ENCODE peak calls at places on chromosomes 4 and X, in seven cellular contexts. O is HCT116, A is fibroblast of lung, D is astrocyte, Q is GM23248, R is GM12878, F is IMR-90. G is an unnamed sample. For H3K4me1, the result is how much of the 10 kb centered on the place peaks cover.

GRCh38 chr4:122326908-122327307 is 51.9 kb upstream of the ADAD1 start:
- DNase-seq in A (no peak), O (no peak), Q (no peak), F (no peak), R (no peak), D (no peak), G (no peak)

GRCh38 chr4:3228881-3229280 is 20.1 kb upstream of the MSANTD1 start:
- DNase-seq in Q (no peak), R (no peak), D (no peak), F (no peak), O (no peak), A (no peak), G (no peak)

GRCh38 chr4:24497221-24497620 is 87.1 kb downstream of the DHX15 start:
- DNase-seq in O (no peak), Q (peak), R (no peak), D (peak), F (no peak), A (peak), G (no peak)

GRCh38 chr4:183721207-183722081 is 62.4 kb downstream of the TRAPPC11 start:
- DNase-seq in F (peak), A (peak), O (no peak), D (peak), Q (peak), R (no peak), G (no peak)

GRCh38 chrX:110671068-110671803 is 124.4 kb downstream of the CHRDL1 start:
- DNase-seq in F (no peak), R (peak), O (no peak), D (peak), Q (peak), A (peak), G (no peak)

GRCh38 chrX:9352683-9353430 is 112.0 kb upstream of the TBL1X start:
- DNase-seq in A (peak), O (no peak), Q (peak), F (peak), R (peak), D (peak), G (peak)

GRCh38 chr4:152193059-152193458 is 342.8 kb downstream of the FBXW7 start:
- DNase-seq in D (peak), R (no peak), A (peak), F (no peak), Q (peak), O (no peak), G (no peak)

GRCh38 chr4:5165419-5166369 is 114.4 kb downstream of the STK32B start:
- DNase-seq in O (no peak), R (no peak), Q (peak), D (peak), F (peak), A (peak), G (no peak)

GRCh38 chr4:10095296-10095991 is 21.2 kb downstream of the WDR1 start:
- DNase-seq in F (no peak), Q (peak), D (no peak), R (no peak), O (no peak), A (no peak), G (no peak)

GRCh38 chrX:53095796-53096195 is 1.9 kb downstream of the KANTR start:
- DNase-seq in F (no peak), O (no peak), R (no peak), A (no peak), Q (no peak), D (no peak), G (no peak)
- H3K4me3 ChIP-seq in F (no peak), O (no peak), R (no peak), A (no peak), Q (no peak), D (no peak), G (no peak)

GRCh38 chr4:158121203-158121586 is 51.6 kb downstream of the GASK1B start:
- DNase-seq in O (no peak), Q (peak), D (peak), R (no peak), A (peak), F (peak), G (no peak)
- H2AFZ ChIP-seq in O (no peak), Q (peak), D (no peak), R (no peak), A (no peak), F (no peak), G (no peak)

GRCh38 chrX:155334486-155335316 is at the start of gene CLIC2:
- DNase-seq in Q (peak), R (no peak), F (peak), A (peak), D (peak), O (no peak), G (no peak)
- H3K4me1 ChIP-seq in Q (under half), R (under half), F (under half), A (under half), D (under half), O (under half), G (under half)

GRCh38 chr4:138643827-138644226 is 371.8 kb upstream of the NOCT start:
- DNase-seq in R (no peak), D (peak), F (peak), Q (peak), O (no peak), A (peak), G (no peak)
- H3K4me3 ChIP-seq in R (no peak), D (no peak), F (no peak), Q (no peak), O (no peak), A (no peak), G (no peak)

DNA sequence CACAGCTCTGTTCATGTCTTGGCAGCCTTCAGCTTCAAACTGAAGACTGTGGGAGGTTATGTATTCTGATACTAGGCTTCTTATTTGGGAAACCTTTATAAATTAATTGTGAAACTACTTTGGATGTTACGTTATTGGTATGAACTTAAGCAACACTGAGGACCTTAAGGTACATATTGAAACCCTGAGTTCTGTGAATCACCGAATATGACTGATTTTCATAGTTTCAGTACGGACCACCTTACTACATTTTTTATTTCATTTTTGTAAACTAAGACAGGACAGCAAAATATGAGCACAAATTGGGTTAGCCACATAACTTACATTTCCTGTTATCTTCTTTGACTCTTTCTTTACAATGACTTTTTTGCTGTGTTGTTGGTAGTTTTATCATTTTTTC is 498.4 kb downstream of the PDGFC start:
- DNase-seq in F (no peak), D (no peak), Q (no peak), A (no peak), R (no peak), O (no peak), G (no peak)
- H2AFZ ChIP-seq in F (no peak), D (no peak), Q (peak), A (no peak), R (no peak), O (peak), G (no peak)

GRCh38 chr4:1248262-1249147 is at the start of gene CTBP1:
- DNase-seq in R (no peak), O (peak), A (peak), Q (peak), F (peak), D (peak), G (peak)

GRCh38 chr4:1249148-1249730 is 309 bp upstream of the CTBP1 start:
- DNase-seq in D (peak), O (peak), R (no peak), F (peak), A (peak), Q (peak), G (peak)

GRCh38 chr4:1246111-1246881 is 2.6 kb downstream of the CTBP1 start:
- DNase-seq in R (no peak), Q (peak), O (no peak), A (no peak), F (no peak), D (no peak), G (peak)

GRCh38 chr4:1246901-1247810 is 1.8 kb downstream of the CTBP1 start:
- DNase-seq in A (no peak), Q (peak), D (no peak), O (no peak), F (no peak), R (no peak), G (peak)

DNA sequence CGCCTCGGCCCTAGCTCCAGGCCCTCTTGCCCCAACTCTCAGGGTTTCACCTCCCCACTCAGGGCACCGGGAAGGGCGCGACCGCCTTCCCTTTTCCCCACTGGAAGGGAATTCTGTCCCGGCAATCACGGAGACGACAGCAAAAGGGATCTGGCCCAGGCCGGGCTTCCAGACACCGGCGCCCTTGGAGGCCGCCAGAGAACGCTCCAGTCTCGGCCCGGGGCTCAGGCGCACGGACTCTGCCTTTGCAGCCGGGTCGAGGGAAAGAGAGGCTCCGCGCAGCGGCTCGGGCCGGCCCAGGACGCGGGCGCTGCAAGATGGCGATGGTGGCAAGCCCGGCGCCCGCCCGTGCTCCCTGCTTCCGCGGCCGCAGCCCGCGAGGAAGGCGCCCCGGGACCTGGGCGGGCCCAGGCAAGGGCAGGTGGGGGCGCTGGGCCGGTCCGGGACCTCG is 1.1 kb downstream of the CTBP1 start:
- DNase-seq in R (no peak), Q (no peak), F (no peak), D (peak), O (no peak), A (no peak), G (peak)
- H3K4me1 ChIP-seq in R (under half), Q (under half), F (under half), D (under half), O (under half), A (under half), G (under half)

GRCh38 chrX:102651968-102652744 is 873 bp downstream of the GPRASP1 start:
- DNase-seq in D (no peak), Q (peak), A (peak), O (no peak), R (no peak), F (peak), G (no peak)
- H3K4me3 ChIP-seq in D (peak), Q (peak), A (peak), O (no peak), R (peak), F (peak), G (no peak)

G was measured in Karpas-422.